ENCODE peak calls at places on chromosomes 3 and 15, in eight cellular contexts. One of them, this sample, is unnamed.

GRCh38 chr3:121999931-122000330 is 22.1 kb downstream of the ILDR1 start:
- DNase-seq in transverse colon: no peak
- DNase-seq in choroid plexus epithelial cell: no peak
- DNase-seq in AG09309: no peak
- DNase-seq in mucosa of descending colon: no peak
- DNase-seq in OCI-LY7: no peak
- DNase-seq in heart right ventricle: no peak
- DNase-seq in foreskin keratinocyte: no peak
- DNase-seq in this sample: no peak

GRCh38 chr3:197576838-197577237 is 21.1 kb upstream of the BDH1 start:
- DNase-seq in mucosa of descending colon: no peak
- DNase-seq in transverse colon: no peak
- DNase-seq in choroid plexus epithelial cell: no peak
- DNase-seq in foreskin keratinocyte: no peak
- DNase-seq in OCI-LY7: no peak
- DNase-seq in heart right ventricle: no peak
- DNase-seq in AG09309: no peak
- DNase-seq in this sample: no peak

GRCh38 chr15:34986326-34987181 is 1.5 kb downstream of the ZNF770 start:
- DNase-seq in heart right ventricle: no peak
- DNase-seq in AG09309: no peak
- DNase-seq in transverse colon: no peak
- DNase-seq in OCI-LY7: no peak
- DNase-seq in foreskin keratinocyte: no peak
- DNase-seq in choroid plexus epithelial cell: no peak
- DNase-seq in mucosa of descending colon: no peak
- DNase-seq in this sample: peak

GRCh38 chr15:65189102-65189740 is 4.1 kb upstream of the CLPX start:
- DNase-seq in heart right ventricle: no peak
- DNase-seq in foreskin keratinocyte: no peak
- DNase-seq in mucosa of descending colon: no peak
- DNase-seq in AG09309: no peak
- DNase-seq in transverse colon: no peak
- DNase-seq in OCI-LY7: peak
- DNase-seq in choroid plexus epithelial cell: peak
- DNase-seq in this sample: peak

GRCh38 chr3:8867646-8868045 is 95.6 kb downstream of the RAD18 start:
- DNase-seq in mucosa of descending colon: no peak
- DNase-seq in heart right ventricle: no peak
- DNase-seq in transverse colon: no peak
- DNase-seq in foreskin keratinocyte: no peak
- DNase-seq in AG09309: no peak
- DNase-seq in OCI-LY7: no peak
- DNase-seq in choroid plexus epithelial cell: no peak
- DNase-seq in this sample: no peak

GRCh38 chr15:61327019-61327631 is 98.0 kb upstream of the RORA start:
- DNase-seq in heart right ventricle: no peak
- DNase-seq in mucosa of descending colon: no peak
- DNase-seq in choroid plexus epithelial cell: no peak
- DNase-seq in AG09309: no peak
- DNase-seq in transverse colon: no peak
- DNase-seq in OCI-LY7: no peak
- DNase-seq in foreskin keratinocyte: no peak
- DNase-seq in this sample: peak

GRCh38 chr3:52912885-52913731 is 15.8 kb upstream of the STIMATE start:
- DNase-seq in choroid plexus epithelial cell: no peak
- DNase-seq in AG09309: no peak
- DNase-seq in foreskin keratinocyte: no peak
- DNase-seq in mucosa of descending colon: no peak
- DNase-seq in heart right ventricle: no peak
- DNase-seq in transverse colon: no peak
- DNase-seq in OCI-LY7: no peak
- DNase-seq in this sample: no peak

GRCh38 chr3:66037986-66038369 is 740 bp downstream of the MAGI1 start:
- DNase-seq in mucosa of descending colon: peak
- DNase-seq in transverse colon: peak
- DNase-seq in AG09309: no peak
- DNase-seq in OCI-LY7: peak
- DNase-seq in choroid plexus epithelial cell: no peak
- DNase-seq in foreskin keratinocyte: no peak
- DNase-seq in heart right ventricle: peak
- DNase-seq in this sample: no peak

GRCh38 chr15:90871097-90871715 is 2.8 kb downstream of the FURIN start:
- DNase-seq in choroid plexus epithelial cell: no peak
- DNase-seq in heart right ventricle: peak
- DNase-seq in OCI-LY7: peak
- DNase-seq in foreskin keratinocyte: no peak
- DNase-seq in AG09309: no peak
- DNase-seq in transverse colon: peak
- DNase-seq in mucosa of descending colon: no peak
- DNase-seq in this sample: no peak

GRCh38 chr3:128483657-128484403 is 9.2 kb downstream of the GATA2 start:
- DNase-seq in mucosa of descending colon: no peak
- DNase-seq in heart right ventricle: no peak
- DNase-seq in foreskin keratinocyte: no peak
- DNase-seq in choroid plexus epithelial cell: no peak
- DNase-seq in transverse colon: no peak
- DNase-seq in AG09309: no peak
- DNase-seq in OCI-LY7: no peak
- DNase-seq in this sample: no peak

GRCh38 chr3:197010556-197011351 is 18.9 kb downstream of the MELTF start:
- DNase-seq in choroid plexus epithelial cell: no peak
- DNase-seq in OCI-LY7: no peak
- DNase-seq in mucosa of descending colon: no peak
- DNase-seq in heart right ventricle: peak
- DNase-seq in transverse colon: no peak
- DNase-seq in foreskin keratinocyte: no peak
- DNase-seq in AG09309: no peak
- DNase-seq in this sample: no peak

GRCh38 chr3:20511863-20512262 is 325.9 kb upstream of the SGO1 start:
- DNase-seq in OCI-LY7: peak
- DNase-seq in foreskin keratinocyte: peak
- DNase-seq in transverse colon: no peak
- DNase-seq in mucosa of descending colon: no peak
- DNase-seq in AG09309: peak
- DNase-seq in heart right ventricle: no peak
- DNase-seq in choroid plexus epithelial cell: peak
- DNase-seq in this sample: peak

GRCh38 chr3:119774419-119774818 is 7.5 kb upstream of the NR1I2 start:
- DNase-seq in heart right ventricle: no peak
- DNase-seq in mucosa of descending colon: no peak
- DNase-seq in foreskin keratinocyte: no peak
- DNase-seq in choroid plexus epithelial cell: no peak
- DNase-seq in AG09309: no peak
- DNase-seq in OCI-LY7: no peak
- DNase-seq in transverse colon: no peak
- DNase-seq in this sample: no peak

GRCh38 chr15:100516592-100517489 is 11.9 kb downstream of the CERS3 start:
- DNase-seq in OCI-LY7: no peak
- DNase-seq in heart right ventricle: no peak
- DNase-seq in mucosa of descending colon: no peak
- DNase-seq in AG09309: no peak
- DNase-seq in transverse colon: no peak
- DNase-seq in choroid plexus epithelial cell: no peak
- DNase-seq in foreskin keratinocyte: no peak
- DNase-seq in this sample: no peak

GRCh38 chr15:75067123-75067854 is 43.9 kb downstream of the PPCDC start:
- DNase-seq in AG09309: no peak
- DNase-seq in mucosa of descending colon: no peak
- DNase-seq in transverse colon: no peak
- DNase-seq in OCI-LY7: no peak
- DNase-seq in choroid plexus epithelial cell: peak
- DNase-seq in foreskin keratinocyte: no peak
- DNase-seq in heart right ventricle: no peak
- DNase-seq in this sample: peak

GRCh38 chr3:10977864-10978510 is 14.6 kb upstream of the SLC6A1 start:
- DNase-seq in heart right ventricle: no peak
- DNase-seq in foreskin keratinocyte: no peak
- DNase-seq in transverse colon: no peak
- DNase-seq in mucosa of descending colon: no peak
- DNase-seq in choroid plexus epithelial cell: peak
- DNase-seq in OCI-LY7: no peak
- DNase-seq in AG09309: no peak
- DNase-seq in this sample: no peak

GRCh38 chr3:74465652-74466415 is 148.6 kb downstream of the CNTN3 start:
- DNase-seq in heart right ventricle: no peak
- DNase-seq in choroid plexus epithelial cell: peak
- DNase-seq in transverse colon: no peak
- DNase-seq in foreskin keratinocyte: no peak
- DNase-seq in mucosa of descending colon: no peak
- DNase-seq in OCI-LY7: no peak
- DNase-seq in AG09309: no peak
- DNase-seq in this sample: no peak

DNA sequence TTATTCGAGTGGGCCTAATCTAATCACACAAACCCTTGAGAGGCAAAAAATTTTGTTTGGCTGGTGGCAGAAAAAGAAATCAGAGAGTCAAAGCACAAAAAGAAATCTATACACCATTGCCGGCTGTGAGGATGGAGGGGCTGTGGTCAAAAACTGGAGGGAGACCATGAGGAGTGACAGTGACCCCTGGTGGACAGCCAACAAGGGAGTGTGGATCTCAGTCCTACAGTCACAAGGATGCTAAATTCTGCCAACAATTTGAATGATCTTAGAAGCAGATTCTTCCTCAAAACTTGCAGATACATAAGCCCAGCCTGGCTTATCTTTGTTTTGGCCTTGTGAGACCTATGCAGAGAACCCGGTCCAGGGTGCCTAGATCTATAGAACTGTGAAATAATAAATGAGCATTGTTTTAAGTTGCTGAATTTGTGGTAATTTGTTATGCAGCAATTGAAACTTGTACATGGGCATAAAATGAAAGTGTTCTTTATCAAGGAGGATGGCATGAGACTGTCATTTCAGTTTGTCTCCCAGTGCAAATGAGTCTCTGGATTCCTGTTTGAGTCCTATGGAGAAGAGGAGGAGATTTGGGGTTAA is 103.0 kb upstream of the ARHGEF26 start:
- DNase-seq in foreskin keratinocyte: no peak
- DNase-seq in heart right ventricle: no peak
- DNase-seq in AG09309: no peak
- DNase-seq in OCI-LY7: peak
- DNase-seq in mucosa of descending colon: no peak
- DNase-seq in transverse colon: peak
- DNase-seq in choroid plexus epithelial cell: peak
- DNase-seq in this sample: peak
- TF ChIP-seq CTCF in foreskin keratinocyte: peak
- TF ChIP-seq CTCF in heart right ventricle: peak
- TF ChIP-seq CTCF in AG09309: peak
- TF ChIP-seq CTCF in OCI-LY7: peak
- TF ChIP-seq CTCF in mucosa of descending colon: no peak
- TF ChIP-seq CTCF in transverse colon: peak
- TF ChIP-seq CTCF in choroid plexus epithelial cell: peak
- TF ChIP-seq CTCF in this sample: peak

DNA sequence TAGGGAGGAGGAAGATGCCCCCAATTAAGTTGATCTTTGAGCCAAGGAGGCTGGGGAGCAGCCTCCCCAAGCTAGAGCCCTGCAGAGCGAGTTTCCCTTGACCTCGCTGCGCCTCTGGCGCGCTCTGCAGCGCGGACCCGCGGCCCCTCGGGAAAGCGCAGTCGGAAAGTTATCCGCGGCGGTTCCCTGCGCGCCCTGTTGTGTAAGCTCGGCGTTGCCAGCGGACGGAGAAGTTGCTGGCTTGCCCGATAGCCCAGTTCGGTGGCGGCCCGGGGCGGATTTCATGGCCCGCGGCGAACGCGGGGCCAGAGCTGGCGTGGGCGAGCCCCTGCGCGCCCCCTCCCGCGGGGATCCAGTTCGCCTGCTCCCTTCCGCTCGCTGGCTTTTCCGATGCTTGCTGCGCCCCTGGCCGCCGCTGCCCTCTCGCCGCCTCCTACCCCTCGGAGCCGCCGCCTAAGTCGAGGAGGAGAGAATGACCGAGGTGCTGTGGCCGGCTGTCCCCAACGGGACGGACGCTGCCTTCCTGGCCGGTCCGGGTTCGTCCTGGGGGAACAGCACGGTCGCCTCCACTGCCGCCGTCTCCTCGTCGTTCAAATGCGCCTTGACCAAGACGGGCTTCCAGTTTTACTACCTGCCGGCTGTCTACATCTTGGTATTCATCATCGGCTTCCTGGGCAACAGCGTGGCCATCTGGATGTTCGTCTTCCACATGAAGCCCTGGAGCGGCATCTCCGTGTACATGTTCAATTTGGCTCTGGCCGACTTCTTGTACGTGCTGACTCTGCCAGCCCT is 576 bp downstream of the P2RY1 start:
- DNase-seq in choroid plexus epithelial cell: peak
- DNase-seq in AG09309: no peak
- DNase-seq in foreskin keratinocyte: peak
- DNase-seq in heart right ventricle: peak
- DNase-seq in transverse colon: peak
- DNase-seq in OCI-LY7: no peak
- DNase-seq in mucosa of descending colon: peak
- DNase-seq in this sample: peak
- TF ChIP-seq CTCF in choroid plexus epithelial cell: peak
- TF ChIP-seq CTCF in AG09309: peak
- TF ChIP-seq CTCF in foreskin keratinocyte: peak
- TF ChIP-seq CTCF in heart right ventricle: no peak
- TF ChIP-seq CTCF in transverse colon: peak
- TF ChIP-seq CTCF in OCI-LY7: no peak
- TF ChIP-seq CTCF in mucosa of descending colon: no peak
- TF ChIP-seq CTCF in this sample: peak

GRCh38 chr3:179373938-179374337 is 26.4 kb downstream of the MFN1 start:
- DNase-seq in foreskin keratinocyte: no peak
- DNase-seq in mucosa of descending colon: no peak
- DNase-seq in OCI-LY7: no peak
- DNase-seq in AG09309: no peak
- DNase-seq in heart right ventricle: no peak
- DNase-seq in transverse colon: no peak
- DNase-seq in choroid plexus epithelial cell: no peak
- DNase-seq in this sample: no peak
- TF ChIP-seq CTCF in foreskin keratinocyte: no peak
- TF ChIP-seq CTCF in mucosa of descending colon: no peak
- TF ChIP-seq CTCF in OCI-LY7: no peak
- TF ChIP-seq CTCF in AG09309: no peak
- TF ChIP-seq CTCF in heart right ventricle: no peak
- TF ChIP-seq CTCF in transverse colon: no peak
- TF ChIP-seq CTCF in choroid plexus epithelial cell: peak
- TF ChIP-seq CTCF in this sample: no peak

DNA sequence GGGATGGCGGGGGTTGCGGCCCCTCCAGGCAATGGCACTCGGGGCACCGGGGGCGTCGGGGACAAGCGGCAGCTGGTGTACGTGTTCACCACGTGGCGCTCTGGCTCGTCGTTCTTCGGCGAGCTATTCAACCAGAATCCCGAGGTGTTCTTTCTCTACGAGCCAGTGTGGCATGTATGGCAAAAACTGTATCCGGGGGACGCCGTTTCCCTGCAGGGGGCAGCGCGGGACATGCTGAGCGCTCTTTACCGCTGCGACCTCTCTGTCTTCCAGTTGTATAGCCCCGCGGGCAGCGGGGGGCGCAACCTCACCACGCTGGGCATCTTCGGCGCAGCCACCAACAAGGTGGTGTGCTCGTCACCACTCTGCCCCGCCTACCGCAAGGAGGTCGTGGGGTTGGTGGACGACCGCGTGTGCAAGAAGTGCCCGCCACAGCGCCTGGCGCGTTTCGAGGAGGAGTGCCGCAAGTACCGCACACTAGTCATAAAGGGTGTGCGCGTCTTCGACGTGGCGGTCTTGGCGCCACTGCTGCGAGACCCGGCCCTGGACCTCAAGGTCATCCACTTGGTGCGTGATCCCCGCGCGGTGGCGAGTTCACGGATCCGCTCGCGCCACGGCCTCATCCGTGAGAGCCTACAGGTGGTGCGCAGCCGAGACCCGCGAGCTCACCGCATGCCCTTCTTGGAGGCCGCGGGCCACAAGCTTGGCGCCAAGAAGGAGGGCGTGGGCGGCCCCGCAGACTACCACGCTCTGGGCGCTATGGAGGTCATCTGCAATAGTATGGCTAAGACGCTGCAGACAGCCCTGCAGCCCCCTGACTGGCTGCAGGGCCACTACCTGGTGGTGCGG is 1.9 kb downstream of the CHST2 start:
- DNase-seq in OCI-LY7: peak
- DNase-seq in foreskin keratinocyte: peak
- DNase-seq in choroid plexus epithelial cell: peak
- DNase-seq in heart right ventricle: peak
- DNase-seq in AG09309: no peak
- DNase-seq in transverse colon: peak
- DNase-seq in mucosa of descending colon: peak
- DNase-seq in this sample: no peak
- TF ChIP-seq CTCF in OCI-LY7: peak
- TF ChIP-seq CTCF in foreskin keratinocyte: peak
- TF ChIP-seq CTCF in choroid plexus epithelial cell: peak
- TF ChIP-seq CTCF in heart right ventricle: peak
- TF ChIP-seq CTCF in AG09309: peak
- TF ChIP-seq CTCF in transverse colon: no peak
- TF ChIP-seq CTCF in mucosa of descending colon: no peak
- TF ChIP-seq CTCF in this sample: peak